ENCODE peak calls at places on chromosomes 3 and 15, in five cellular contexts. One of them, this sample, is unnamed. For H3K36me3, the result is how much of the 10 kb centered on the place peaks cover.

GRCh38 chr15:81292516-81293001 is 31.4 kb downstream of the STARD5 start:
- DNase-seq in adipocyte: no peak
- DNase-seq in heart left ventricle: no peak
- DNase-seq in upper lobe of right lung: no peak
- DNase-seq in Peyer's patch: peak
- DNase-seq in this sample: no peak

GRCh38 chr3:49609314-49609713 is 55.0 kb downstream of the BSN start:
- DNase-seq in heart left ventricle: no peak
- DNase-seq in adipocyte: no peak
- DNase-seq in upper lobe of right lung: peak
- DNase-seq in Peyer's patch: no peak
- DNase-seq in this sample: no peak

GRCh38 chr3:15889936-15890335 is 92.2 kb upstream of the ANKRD28 start:
- DNase-seq in Peyer's patch: no peak
- DNase-seq in heart left ventricle: no peak
- DNase-seq in adipocyte: no peak
- DNase-seq in upper lobe of right lung: no peak
- DNase-seq in this sample: no peak

GRCh38 chr15:66019377-66019776 is 150.1 kb downstream of the RAB11A start:
- DNase-seq in Peyer's patch: no peak
- DNase-seq in upper lobe of right lung: no peak
- DNase-seq in heart left ventricle: no peak
- DNase-seq in adipocyte: no peak
- DNase-seq in this sample: no peak

GRCh38 chr3:105409364-105409763 is 42.7 kb downstream of the ALCAM start:
- DNase-seq in upper lobe of right lung: no peak
- DNase-seq in heart left ventricle: no peak
- DNase-seq in Peyer's patch: no peak
- DNase-seq in adipocyte: no peak
- DNase-seq in this sample: no peak

GRCh38 chr3:43024183-43024865 is 45.2 kb downstream of the GASK1A start:
- DNase-seq in upper lobe of right lung: no peak
- DNase-seq in adipocyte: no peak
- DNase-seq in heart left ventricle: no peak
- DNase-seq in Peyer's patch: peak
- DNase-seq in this sample: no peak

GRCh38 chr15:82850242-82850591 is 40.8 kb downstream of the WHAMM start:
- DNase-seq in Peyer's patch: peak
- DNase-seq in upper lobe of right lung: no peak
- DNase-seq in heart left ventricle: no peak
- DNase-seq in adipocyte: no peak
- DNase-seq in this sample: no peak

GRCh38 chr3:20125912-20126311 is 60.1 kb downstream of the SGO1 start:
- DNase-seq in heart left ventricle: no peak
- DNase-seq in adipocyte: no peak
- DNase-seq in Peyer's patch: peak
- DNase-seq in upper lobe of right lung: no peak
- DNase-seq in this sample: no peak

GRCh38 chr15:78938608-78939488 is 6.0 kb downstream of the CTSH start:
- DNase-seq in upper lobe of right lung: no peak
- DNase-seq in adipocyte: no peak
- DNase-seq in Peyer's patch: peak
- DNase-seq in heart left ventricle: no peak
- DNase-seq in this sample: no peak

GRCh38 chr3:188526057-188526456 is 372.1 kb downstream of the LPP start:
- DNase-seq in heart left ventricle: no peak
- DNase-seq in adipocyte: peak
- DNase-seq in Peyer's patch: no peak
- DNase-seq in upper lobe of right lung: peak
- DNase-seq in this sample: no peak

GRCh38 chr3:115617573-115617972 is 5.7 kb upstream of the GAP43 start:
- DNase-seq in upper lobe of right lung: no peak
- DNase-seq in heart left ventricle: no peak
- DNase-seq in Peyer's patch: no peak
- DNase-seq in adipocyte: no peak
- DNase-seq in this sample: no peak

GRCh38 chr15:51866161-51866560 is 36.7 kb downstream of the TMOD3 start:
- DNase-seq in upper lobe of right lung: no peak
- DNase-seq in Peyer's patch: no peak
- DNase-seq in heart left ventricle: no peak
- DNase-seq in adipocyte: no peak
- DNase-seq in this sample: no peak

GRCh38 chr3:4672727-4673126 is 179.6 kb downstream of the ITPR1 start:
- DNase-seq in heart left ventricle: no peak
- DNase-seq in upper lobe of right lung: no peak
- DNase-seq in Peyer's patch: no peak
- DNase-seq in adipocyte: no peak
- DNase-seq in this sample: no peak

GRCh38 chr3:133606902-133607301 is 33.4 kb downstream of the CDV3 start:
- DNase-seq in upper lobe of right lung: no peak
- DNase-seq in heart left ventricle: no peak
- DNase-seq in adipocyte: no peak
- DNase-seq in Peyer's patch: no peak
- DNase-seq in this sample: no peak

GRCh38 chr3:127167315-127168043 is 25.5 kb upstream of the PRR23E start:
- DNase-seq in upper lobe of right lung: no peak
- DNase-seq in heart left ventricle: no peak
- DNase-seq in Peyer's patch: peak
- DNase-seq in adipocyte: no peak
- DNase-seq in this sample: no peak

GRCh38 chr3:114809668-114810413 is 337.2 kb downstream of the ZBTB20 start:
- DNase-seq in heart left ventricle: no peak
- DNase-seq in Peyer's patch: no peak
- DNase-seq in upper lobe of right lung: no peak
- DNase-seq in adipocyte: peak
- DNase-seq in this sample: no peak

GRCh38 chr3:178083906-178084823 is 452.1 kb upstream of the KCNMB2 start:
- DNase-seq in Peyer's patch: no peak
- DNase-seq in adipocyte: peak
- DNase-seq in upper lobe of right lung: no peak
- DNase-seq in heart left ventricle: no peak
- DNase-seq in this sample: no peak

GRCh38 chr3:54003136-54003535 is 111.5 kb upstream of the SELENOK start:
- DNase-seq in heart left ventricle: no peak
- DNase-seq in upper lobe of right lung: no peak
- DNase-seq in adipocyte: no peak
- DNase-seq in Peyer's patch: no peak
- DNase-seq in this sample: no peak

DNA sequence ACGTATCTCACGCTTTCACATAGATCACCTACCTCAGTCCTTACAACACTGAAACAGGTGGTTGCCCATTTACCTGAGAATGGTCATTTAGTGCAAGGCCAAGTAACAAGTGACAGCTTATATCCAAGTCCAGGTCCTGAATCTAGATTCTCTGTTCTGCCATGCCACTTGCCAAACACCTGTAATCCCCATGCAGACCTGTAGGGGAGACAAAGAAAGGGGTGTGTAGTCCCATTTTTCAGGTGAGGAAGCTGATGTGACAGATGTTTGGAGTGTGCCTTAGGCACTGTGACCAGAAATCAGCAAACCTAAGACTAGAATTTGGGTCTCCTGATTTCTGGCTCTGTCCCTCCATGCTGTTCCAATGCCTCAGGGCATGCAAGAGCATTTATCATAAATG is 12.7 kb downstream of the ZNF35 start:
- DNase-seq in upper lobe of right lung: no peak
- DNase-seq in Peyer's patch: no peak
- DNase-seq in adipocyte: no peak
- DNase-seq in heart left ventricle: no peak
- DNase-seq in this sample: no peak
- H3K36me3 ChIP-seq in upper lobe of right lung: under half
- H3K36me3 ChIP-seq in Peyer's patch: under half
- H3K36me3 ChIP-seq in adipocyte: half or more
- H3K36me3 ChIP-seq in heart left ventricle: under half
- H3K36me3 ChIP-seq in this sample: under half

GRCh38 chr3:12813967-12814366 is 17.5 kb downstream of the CAND2 start:
- DNase-seq in upper lobe of right lung: no peak
- DNase-seq in heart left ventricle: no peak
- DNase-seq in adipocyte: no peak
- DNase-seq in Peyer's patch: no peak
- DNase-seq in this sample: peak

GRCh38 chr3:12810963-12811362 is 14.5 kb downstream of the CAND2 start:
- DNase-seq in adipocyte: no peak
- DNase-seq in heart left ventricle: no peak
- DNase-seq in Peyer's patch: no peak
- DNase-seq in upper lobe of right lung: no peak
- DNase-seq in this sample: peak

GRCh38 chr3:12810013-12810780 is 13.7 kb downstream of the CAND2 start:
- DNase-seq in upper lobe of right lung: peak
- DNase-seq in adipocyte: peak
- DNase-seq in heart left ventricle: peak
- DNase-seq in Peyer's patch: peak
- DNase-seq in this sample: peak

GRCh38 chr3:12815078-12815477 is 18.6 kb downstream of the CAND2 start:
- DNase-seq in adipocyte: no peak
- DNase-seq in upper lobe of right lung: no peak
- DNase-seq in Peyer's patch: no peak
- DNase-seq in heart left ventricle: no peak
- DNase-seq in this sample: peak

DNA sequence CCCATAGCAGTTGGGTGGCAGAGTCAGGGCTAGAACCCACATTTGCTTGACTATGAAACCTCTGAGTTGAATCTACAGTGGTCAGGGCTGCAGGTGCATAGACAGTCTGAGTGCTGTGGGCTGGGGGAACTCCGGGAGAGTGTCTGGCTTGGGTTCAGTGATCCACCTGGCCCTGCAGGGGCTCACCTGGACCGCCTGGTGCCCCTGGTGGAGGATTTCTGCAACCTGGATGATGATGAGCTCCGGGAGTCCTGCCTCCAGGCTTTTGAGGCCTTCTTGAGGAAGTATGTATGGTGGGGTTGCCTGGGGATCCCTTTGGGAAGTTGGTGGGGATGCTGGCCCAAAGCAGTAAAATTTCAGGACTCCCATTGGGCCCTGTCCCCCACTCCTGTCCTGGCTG is 16.3 kb downstream of the CAND2 start:
- DNase-seq in adipocyte: no peak
- DNase-seq in Peyer's patch: no peak
- DNase-seq in heart left ventricle: no peak
- DNase-seq in upper lobe of right lung: no peak
- DNase-seq in this sample: no peak
- H3K36me3 ChIP-seq in adipocyte: under half
- H3K36me3 ChIP-seq in Peyer's patch: under half
- H3K36me3 ChIP-seq in heart left ventricle: under half
- H3K36me3 ChIP-seq in upper lobe of right lung: under half
- H3K36me3 ChIP-seq in this sample: under half

GRCh38 chr3:123302961-123303360 is 101.2 kb downstream of the SEC22A start:
- DNase-seq in Peyer's patch: no peak
- DNase-seq in adipocyte: no peak
- DNase-seq in heart left ventricle: no peak
- DNase-seq in upper lobe of right lung: peak
- DNase-seq in this sample: peak

GRCh38 chr3:123303976-123304560 is 102.3 kb downstream of the SEC22A start:
- DNase-seq in upper lobe of right lung: no peak
- DNase-seq in heart left ventricle: no peak
- DNase-seq in adipocyte: no peak
- DNase-seq in Peyer's patch: no peak
- DNase-seq in this sample: peak

GRCh38 chr3:123301331-123302184 is 99.8 kb downstream of the SEC22A start:
- DNase-seq in adipocyte: peak
- DNase-seq in heart left ventricle: no peak
- DNase-seq in upper lobe of right lung: peak
- DNase-seq in Peyer's patch: no peak
- DNase-seq in this sample: peak

GRCh38 chr3:123307064-123307463 is 105.3 kb downstream of the SEC22A start:
- DNase-seq in heart left ventricle: no peak
- DNase-seq in Peyer's patch: no peak
- DNase-seq in upper lobe of right lung: no peak
- DNase-seq in adipocyte: no peak
- DNase-seq in this sample: no peak

DNA sequence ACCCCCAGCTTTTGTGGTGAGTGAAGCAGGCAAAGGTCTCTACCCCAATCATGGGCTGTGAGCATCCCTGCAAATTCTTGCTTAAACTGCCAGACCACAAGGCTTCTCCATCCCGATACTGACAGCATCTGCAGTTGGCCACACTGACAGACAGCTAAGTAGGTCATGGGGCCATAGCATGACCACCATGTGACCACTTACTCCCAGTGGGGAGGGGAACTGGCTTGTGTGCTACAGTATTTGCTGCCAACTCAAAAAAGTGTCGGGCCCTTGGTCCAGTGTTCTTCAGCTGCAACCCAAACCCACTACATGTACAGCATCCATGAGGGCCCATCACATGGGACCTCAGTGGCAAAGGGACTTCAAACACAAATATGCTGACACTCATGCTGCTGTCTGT is 103.4 kb downstream of the SEC22A start:
- DNase-seq in upper lobe of right lung: no peak
- DNase-seq in adipocyte: no peak
- DNase-seq in Peyer's patch: no peak
- DNase-seq in heart left ventricle: no peak
- DNase-seq in this sample: peak
- H3K36me3 ChIP-seq in upper lobe of right lung: under half
- H3K36me3 ChIP-seq in adipocyte: under half
- H3K36me3 ChIP-seq in Peyer's patch: under half
- H3K36me3 ChIP-seq in heart left ventricle: under half
- H3K36me3 ChIP-seq in this sample: under half

GRCh38 chr3:119219069-119219468 is 21.6 kb downstream of the B4GALT4 start:
- DNase-seq in upper lobe of right lung: no peak
- DNase-seq in Peyer's patch: peak
- DNase-seq in adipocyte: no peak
- DNase-seq in heart left ventricle: no peak
- DNase-seq in this sample: no peak

GRCh38 chr3:119222400-119222799 is 18.3 kb downstream of the B4GALT4 start:
- DNase-seq in Peyer's patch: no peak
- DNase-seq in heart left ventricle: no peak
- DNase-seq in upper lobe of right lung: no peak
- DNase-seq in adipocyte: no peak
- DNase-seq in this sample: no peak

GRCh38 chr3:119221779-119222320 is 18.8 kb downstream of the B4GALT4 start:
- DNase-seq in adipocyte: peak
- DNase-seq in Peyer's patch: no peak
- DNase-seq in heart left ventricle: no peak
- DNase-seq in upper lobe of right lung: no peak
- DNase-seq in this sample: no peak

GRCh38 chr3:119220198-119220597 is 20.5 kb downstream of the B4GALT4 start:
- DNase-seq in upper lobe of right lung: no peak
- DNase-seq in Peyer's patch: no peak
- DNase-seq in adipocyte: no peak
- DNase-seq in heart left ventricle: no peak
- DNase-seq in this sample: no peak

GRCh38 chr3:119220970-119221667 is 19.6 kb downstream of the B4GALT4 start:
- DNase-seq in adipocyte: no peak
- DNase-seq in upper lobe of right lung: no peak
- DNase-seq in Peyer's patch: no peak
- DNase-seq in heart left ventricle: no peak
- DNase-seq in this sample: no peak
- H3K36me3 ChIP-seq in adipocyte: half or more
- H3K36me3 ChIP-seq in upper lobe of right lung: half or more
- H3K36me3 ChIP-seq in Peyer's patch: under half
- H3K36me3 ChIP-seq in heart left ventricle: half or more
- H3K36me3 ChIP-seq in this sample: under half

DNA sequence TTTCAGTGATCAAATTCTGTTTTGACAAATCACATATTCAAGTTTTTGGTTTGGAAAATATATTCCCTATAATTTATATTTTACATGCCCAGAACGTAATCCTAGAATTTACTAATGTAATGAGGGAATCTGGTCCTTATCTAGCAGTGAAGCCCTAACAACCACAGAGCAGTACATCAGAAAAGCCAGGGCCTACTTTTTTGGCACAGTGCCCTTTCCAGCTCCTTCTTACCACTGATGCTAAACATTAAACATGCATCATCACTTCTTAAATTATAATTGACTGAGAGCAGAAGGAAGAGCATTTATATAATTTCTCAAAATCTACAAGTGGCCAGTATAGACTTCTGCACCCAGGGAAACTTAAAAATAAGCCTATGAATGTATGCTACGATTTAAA is 66.7 kb downstream of the FBXL22 start:
- DNase-seq in upper lobe of right lung: no peak
- DNase-seq in heart left ventricle: no peak
- DNase-seq in adipocyte: no peak
- DNase-seq in Peyer's patch: no peak
- DNase-seq in this sample: no peak
- H3K36me3 ChIP-seq in upper lobe of right lung: half or more
- H3K36me3 ChIP-seq in heart left ventricle: half or more
- H3K36me3 ChIP-seq in adipocyte: half or more
- H3K36me3 ChIP-seq in Peyer's patch: under half
- H3K36me3 ChIP-seq in this sample: under half